ENCODE peak calls at places on chromosomes 12 and 14, in four cellular contexts. One of them, this sample, is unnamed.

GRCh38 chr12:88052686-88053085 is 23.5 kb upstream of the C12orf50 start:
- DNase-seq in gastrocnemius medialis: no peak
- DNase-seq in PC-9: peak
- DNase-seq in CD4-positive, alpha-beta T cell: no peak
- DNase-seq in this sample: no peak

GRCh38 chr12:101761347-101761746 is 22.1 kb upstream of the SYCP3 start:
- DNase-seq in gastrocnemius medialis: no peak
- DNase-seq in PC-9: no peak
- DNase-seq in CD4-positive, alpha-beta T cell: no peak
- DNase-seq in this sample: no peak

GRCh38 chr12:68933564-68933893 is 558 bp upstream of the CPM start:
- DNase-seq in gastrocnemius medialis: no peak
- DNase-seq in PC-9: no peak
- DNase-seq in CD4-positive, alpha-beta T cell: no peak
- DNase-seq in this sample: no peak

GRCh38 chr14:75242546-75243273 is 35.9 kb upstream of the FOS start:
- DNase-seq in gastrocnemius medialis: peak
- DNase-seq in PC-9: no peak
- DNase-seq in CD4-positive, alpha-beta T cell: no peak
- DNase-seq in this sample: no peak

GRCh38 chr12:46777587-46777986 is 48.2 kb downstream of the SLC38A4 start:
- DNase-seq in gastrocnemius medialis: no peak
- DNase-seq in PC-9: no peak
- DNase-seq in CD4-positive, alpha-beta T cell: no peak
- DNase-seq in this sample: no peak

GRCh38 chr12:116495260-116495659 is 63.9 kb upstream of the MAP1LC3B2 start:
- DNase-seq in gastrocnemius medialis: peak
- DNase-seq in PC-9: peak
- DNase-seq in CD4-positive, alpha-beta T cell: no peak
- DNase-seq in this sample: no peak

GRCh38 chr12:48890657-48891418 is 25.2 kb upstream of the RND1 start:
- DNase-seq in gastrocnemius medialis: peak
- DNase-seq in PC-9: peak
- DNase-seq in CD4-positive, alpha-beta T cell: peak
- DNase-seq in this sample: peak

GRCh38 chr12:80860928-80861327 is 76.8 kb downstream of the LIN7A start:
- DNase-seq in gastrocnemius medialis: no peak
- DNase-seq in PC-9: no peak
- DNase-seq in CD4-positive, alpha-beta T cell: no peak
- DNase-seq in this sample: no peak

GRCh38 chr14:70525691-70526090 is 9.1 kb downstream of the ADAM20 start:
- DNase-seq in gastrocnemius medialis: no peak
- DNase-seq in PC-9: no peak
- DNase-seq in CD4-positive, alpha-beta T cell: no peak
- DNase-seq in this sample: no peak

GRCh38 chr12:131063427-131063826 is 109.7 kb downstream of the ADGRD1 start:
- DNase-seq in gastrocnemius medialis: no peak
- DNase-seq in PC-9: no peak
- DNase-seq in CD4-positive, alpha-beta T cell: no peak
- DNase-seq in this sample: no peak

GRCh38 chr14:103361868-103362267 is 23.3 kb upstream of the MARK3 start:
- DNase-seq in gastrocnemius medialis: no peak
- DNase-seq in PC-9: peak
- DNase-seq in CD4-positive, alpha-beta T cell: no peak
- DNase-seq in this sample: no peak

GRCh38 chr12:22518067-22518719 is 26.1 kb downstream of the C2CD5 start:
- DNase-seq in gastrocnemius medialis: no peak
- DNase-seq in PC-9: no peak
- DNase-seq in CD4-positive, alpha-beta T cell: no peak
- DNase-seq in this sample: peak

GRCh38 chr12:45349911-45350310 is 134.0 kb downstream of the ANO6 start:
- DNase-seq in gastrocnemius medialis: no peak
- DNase-seq in PC-9: no peak
- DNase-seq in CD4-positive, alpha-beta T cell: no peak
- DNase-seq in this sample: no peak

GRCh38 chr14:21894003-21894897 is 220.6 kb upstream of the OR4E1 start:
- DNase-seq in gastrocnemius medialis: no peak
- DNase-seq in PC-9: peak
- DNase-seq in CD4-positive, alpha-beta T cell: peak
- DNase-seq in this sample: no peak

GRCh38 chr14:60179296-60179924 is 14.2 kb upstream of the DHRS7 start:
- DNase-seq in gastrocnemius medialis: peak
- DNase-seq in PC-9: no peak
- DNase-seq in CD4-positive, alpha-beta T cell: no peak
- DNase-seq in this sample: no peak

GRCh38 chr14:76715102-76715926 is 46.0 kb upstream of the VASH1 start:
- DNase-seq in gastrocnemius medialis: no peak
- DNase-seq in PC-9: no peak
- DNase-seq in CD4-positive, alpha-beta T cell: no peak
- DNase-seq in this sample: no peak

GRCh38 chr12:121400332-121401139 is 618 bp downstream of the RNF34 start:
- DNase-seq in gastrocnemius medialis: peak
- DNase-seq in PC-9: peak
- DNase-seq in CD4-positive, alpha-beta T cell: peak
- DNase-seq in this sample: no peak

GRCh38 chr12:52418576-52419110 is 12.5 kb upstream of the KRT82 start:
- DNase-seq in gastrocnemius medialis: no peak
- DNase-seq in PC-9: no peak
- DNase-seq in CD4-positive, alpha-beta T cell: no peak
- DNase-seq in this sample: no peak

GRCh38 chr12:64001439-64001838 is 156.9 kb downstream of the SRGAP1 start:
- DNase-seq in gastrocnemius medialis: no peak
- DNase-seq in PC-9: no peak
- DNase-seq in CD4-positive, alpha-beta T cell: no peak
- DNase-seq in this sample: no peak

GRCh38 chr12:26396402-26396801 is 201.0 kb downstream of the SSPN start:
- DNase-seq in gastrocnemius medialis: no peak
- DNase-seq in PC-9: no peak
- DNase-seq in CD4-positive, alpha-beta T cell: no peak
- DNase-seq in this sample: no peak

DNA sequence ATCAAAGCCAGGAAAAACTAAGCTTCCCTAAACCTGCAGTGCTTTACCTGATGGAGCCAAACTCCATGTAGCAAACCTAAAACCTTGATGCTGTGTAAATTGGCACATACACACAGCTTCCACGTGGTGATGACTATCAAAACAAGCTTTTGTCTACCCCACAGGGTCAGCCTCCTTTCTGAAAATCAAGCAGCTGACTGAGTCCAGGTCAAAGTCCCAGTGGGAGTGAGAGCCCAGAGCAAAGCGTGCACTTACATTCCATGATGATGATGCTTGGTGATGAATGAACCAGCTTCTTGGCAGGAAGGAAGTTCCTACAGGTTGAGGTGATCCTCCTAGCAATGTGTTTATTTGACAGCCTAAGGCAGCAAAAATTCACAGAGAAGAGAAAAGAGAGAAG is 630.0 kb upstream of the TBX3 start:
- DNase-seq in gastrocnemius medialis: no peak
- DNase-seq in PC-9: no peak
- DNase-seq in CD4-positive, alpha-beta T cell: no peak
- DNase-seq in this sample: no peak
- H3K27ac ChIP-seq in gastrocnemius medialis: no peak
- H3K27ac ChIP-seq in PC-9: no peak
- H3K27ac ChIP-seq in CD4-positive, alpha-beta T cell: no peak
- H3K27ac ChIP-seq in this sample: no peak

GRCh38 chr14:32913725-32914124 is 25.0 kb upstream of the NPAS3 start:
- DNase-seq in gastrocnemius medialis: no peak
- DNase-seq in PC-9: no peak
- DNase-seq in CD4-positive, alpha-beta T cell: no peak
- DNase-seq in this sample: no peak
- TF ChIP-seq CTCF in gastrocnemius medialis: no peak
- TF ChIP-seq CTCF in PC-9: no peak
- TF ChIP-seq CTCF in CD4-positive, alpha-beta T cell: no peak
- TF ChIP-seq CTCF in this sample: peak

GRCh38 chr12:1917172-1918070 is 1.0 kb downstream of the CACNA2D4 start:
- DNase-seq in gastrocnemius medialis: no peak
- DNase-seq in PC-9: no peak
- DNase-seq in CD4-positive, alpha-beta T cell: no peak
- DNase-seq in this sample: no peak

GRCh38 chr12:1919763-1920162 is 1.3 kb upstream of the CACNA2D4 start:
- DNase-seq in gastrocnemius medialis: no peak
- DNase-seq in PC-9: no peak
- DNase-seq in CD4-positive, alpha-beta T cell: no peak
- DNase-seq in this sample: no peak

GRCh38 chr12:1919284-1919683 is 832 bp upstream of the CACNA2D4 start:
- DNase-seq in gastrocnemius medialis: no peak
- DNase-seq in PC-9: no peak
- DNase-seq in CD4-positive, alpha-beta T cell: no peak
- DNase-seq in this sample: no peak

GRCh38 chr12:1918875-1919236 is 404 bp upstream of the CACNA2D4 start:
- DNase-seq in gastrocnemius medialis: no peak
- DNase-seq in PC-9: no peak
- DNase-seq in CD4-positive, alpha-beta T cell: no peak
- DNase-seq in this sample: no peak

DNA sequence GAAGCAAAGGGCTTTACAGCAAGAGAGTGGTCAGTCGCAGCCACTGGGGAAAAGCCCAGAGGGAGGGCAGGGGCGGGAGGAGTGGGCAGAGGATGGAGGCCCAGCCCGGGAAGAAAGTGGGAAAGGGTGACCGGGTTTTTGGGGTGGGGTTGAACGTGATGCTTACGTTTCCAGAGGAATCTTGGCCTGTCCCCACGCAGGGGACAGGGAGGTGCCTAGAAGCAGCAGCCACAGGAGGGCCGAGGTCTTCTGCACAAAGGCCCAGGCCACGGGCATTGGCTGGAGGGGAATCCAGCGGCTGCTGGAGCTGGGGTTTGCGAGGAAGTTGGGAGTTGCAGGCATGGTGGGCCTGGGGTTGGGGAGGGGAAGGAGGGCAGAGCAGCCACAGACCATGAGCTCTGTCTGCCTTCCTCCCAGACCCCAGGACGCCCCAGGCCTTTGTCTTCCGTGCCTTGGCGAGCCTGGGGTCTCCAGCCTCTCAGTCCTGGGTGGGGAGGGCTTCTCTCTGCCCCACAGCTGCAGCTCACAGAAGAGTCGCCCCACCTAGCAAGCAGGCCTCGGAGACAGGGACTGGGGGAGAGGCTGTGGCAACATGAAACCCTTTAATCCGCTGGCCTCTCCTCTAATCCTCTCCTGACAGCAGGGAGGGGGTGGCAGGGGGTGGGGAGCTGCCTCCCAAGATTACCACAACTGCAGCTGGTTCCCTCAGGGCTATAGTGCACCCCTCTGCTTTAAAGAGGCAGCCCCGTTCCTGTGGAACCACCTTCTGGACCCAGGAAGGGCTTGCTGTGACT is at the start of gene CACNA2D4:
- DNase-seq in gastrocnemius medialis: no peak
- DNase-seq in PC-9: no peak
- DNase-seq in CD4-positive, alpha-beta T cell: no peak
- DNase-seq in this sample: no peak
- H3K27ac ChIP-seq in gastrocnemius medialis: no peak
- H3K27ac ChIP-seq in PC-9: no peak
- H3K27ac ChIP-seq in CD4-positive, alpha-beta T cell: no peak
- H3K27ac ChIP-seq in this sample: no peak

GRCh38 chr12:132427999-132428871 is 61.7 kb upstream of the FBRSL1 start:
- DNase-seq in gastrocnemius medialis: no peak
- DNase-seq in PC-9: no peak
- DNase-seq in CD4-positive, alpha-beta T cell: no peak
- DNase-seq in this sample: peak
- TF ChIP-seq CTCF in gastrocnemius medialis: no peak
- TF ChIP-seq CTCF in PC-9: no peak
- TF ChIP-seq CTCF in CD4-positive, alpha-beta T cell: no peak
- TF ChIP-seq CTCF in this sample: no peak

This sample was measured in pancreas.